ENCODE peak calls at places on chromosomes 5 and 9, in seven cellular contexts. O is NCI-H1417, U is astrocyte, N is bronchial epithelial cell, K is nephron progenitor cell, M is head of caudate nucleus, G is GM12864. J is an unnamed sample.

GRCh38 chr9:71675857-71676165 is 92.5 kb downstream of the CEMIP2 start:
- DNase-seq in O (no peak), K (no peak), G (no peak), U (no peak), N (peak; percentile 20), M (no peak), J (no peak)

GRCh38 chr5:159511570-159511969 is 181.3 kb upstream of the IL12B start:
- DNase-seq in G (no peak), N (peak; percentile 89), O (no peak), K (no peak), U (no peak), M (no peak), J (no peak)

GRCh38 chr5:170293273-170293672 is 4.3 kb downstream of the LCP2 start:
- DNase-seq in N (no peak), U (no peak), G (peak; percentile 55), K (no peak), O (no peak), M (no peak), J (no peak)

GRCh38 chr9:120890415-120891254 is 13.6 kb upstream of the PHF19 start:
- DNase-seq in U (no peak), O (no peak), K (no peak), G (no peak), M (no peak), N (no peak), J (no peak)

GRCh38 chr5:123512631-123513461 is 869 bp downstream of the CSNK1G3 start:
- DNase-seq in M (peak; percentile 12), U (peak; percentile 45), K (peak; percentile 66), O (peak; percentile 50), G (no peak), N (peak; percentile 44), J (peak; percentile 25)

GRCh38 chr9:92435263-92435662 is 11.0 kb upstream of the OMD start:
- DNase-seq in K (no peak), U (no peak), M (no peak), N (no peak), O (no peak), G (no peak), J (no peak)

GRCh38 chr5:74337252-74338100 is 303.1 kb downstream of the ENC1 start:
- DNase-seq in M (no peak), O (no peak), U (no peak), K (no peak), N (no peak), G (no peak), J (no peak)

GRCh38 chr5:96934291-96934694 is 1.6 kb upstream of the LNPEP start:
- DNase-seq in K (no peak), M (no peak), U (peak; percentile 53), N (no peak), G (no peak), O (no peak), J (no peak)

GRCh38 chr5:150734579-150735384 is 24.0 kb downstream of the DCTN4 start:
- DNase-seq in U (no peak), O (no peak), K (no peak), M (no peak), G (peak; percentile 51), N (no peak), J (no peak)

GRCh38 chr9:134641173-134641985 is at the start of gene COL5A1:
- DNase-seq in O (no peak), G (no peak), K (peak; percentile 94), M (peak; percentile 65), N (peak; percentile 66), U (peak; percentile 80), J (peak; percentile 86)

GRCh38 chr5:109388407-109388806 is 21.4 kb downstream of the PJA2 start:
- DNase-seq in K (no peak), G (no peak), O (no peak), M (no peak), U (peak; percentile 33), N (peak; percentile 37), J (peak; percentile 27)

GRCh38 chr5:162429161-162429560 is 361.6 kb downstream of the GABRG2 start:
- DNase-seq in K (no peak), G (no peak), O (no peak), M (no peak), N (no peak), U (no peak), J (no peak)

GRCh38 chr5:76367623-76368366 is 35.3 kb upstream of the IQGAP2 start:
- DNase-seq in M (no peak), U (peak; percentile 11), N (peak; percentile 92), G (no peak), O (no peak), K (no peak), J (peak; percentile 14)

GRCh38 chr9:76987594-76988200 is 31.8 kb upstream of the FOXB2 start:
- DNase-seq in N (peak; percentile 57), U (peak; percentile 8), M (peak; percentile 67), K (peak; percentile 18), G (no peak), O (peak; percentile 71), J (peak; percentile 72)

J was measured in A172.